ENCODE peak calls at places on chromosome 21, in four cellular contexts. E is neuronal stem cell, W is AG10803, N is cardiac fibroblast. A is an unnamed sample.

GRCh38 chr21:30146558-30147282 is 19.9 kb downstream of the CLDN17 start:
- DNase-seq in E (no peak), W (no peak), N (no peak), A (no peak)

GRCh38 chr21:45931397-45931969 is 50.1 kb upstream of the COL6A1 start:
- DNase-seq in E (no peak), W (no peak), N (no peak), A (no peak)

GRCh38 chr21:26389971-26390641 is 183.0 kb downstream of the CYYR1 start:
- DNase-seq in E (no peak), W (peak), N (peak), A (peak)

GRCh38 chr21:30620522-30620921 is at the start of gene KRTAP20-4:
- DNase-seq in E (no peak), W (no peak), N (no peak), A (no peak)

GRCh38 chr21:21003701-21004100 is 5.5 kb downstream of the NCAM2 start:
- DNase-seq in E (no peak), W (peak), N (peak), A (peak)

GRCh38 chr21:25862596-25862995 is 127.8 kb downstream of the GABPA start:
- DNase-seq in E (no peak), W (peak), N (peak), A (peak)

GRCh38 chr21:42565206-42565810 is 51.7 kb downstream of the SLC37A1 start:
- DNase-seq in E (no peak), W (no peak), N (no peak), A (no peak)

GRCh38 chr21:45982256-45982757 is 737 bp downstream of the COL6A1 start:
- DNase-seq in E (no peak), W (no peak), N (no peak), A (no peak)

GRCh38 chr21:42777757-42778344 is 101.5 kb downstream of the WDR4 start:
- DNase-seq in E (no peak), W (no peak), N (no peak), A (peak)

DNA sequence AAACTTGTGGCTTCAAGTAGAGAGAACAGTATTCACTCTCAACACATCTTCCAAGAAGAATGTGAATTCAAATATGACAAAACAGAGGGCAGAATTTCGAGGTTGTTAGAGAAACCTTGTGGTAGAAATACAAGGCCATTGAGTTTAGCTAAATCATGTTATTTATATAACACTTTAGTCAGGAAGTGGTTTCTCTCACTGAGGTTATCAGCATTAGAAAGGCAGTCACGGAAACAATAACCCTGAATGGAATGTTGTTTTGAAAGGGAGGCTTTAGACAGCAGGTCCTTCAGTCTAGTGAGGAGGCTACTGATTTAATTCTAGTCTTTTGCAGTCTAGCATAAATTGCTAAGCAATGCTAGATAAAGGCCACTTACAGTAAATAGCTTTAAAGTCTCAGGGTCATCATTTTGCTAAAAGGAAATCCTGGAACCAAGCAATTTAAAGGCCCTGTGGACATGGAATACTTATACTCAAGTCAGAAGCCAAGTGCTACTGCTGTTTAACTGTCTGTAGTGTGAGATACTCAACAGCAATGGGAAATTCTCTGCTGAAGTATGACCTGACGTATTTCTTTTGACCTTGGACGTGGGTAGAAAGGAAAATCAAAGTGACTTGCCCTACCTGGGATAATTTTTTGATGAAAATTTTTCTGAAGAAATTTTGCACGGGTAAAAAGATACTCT is 89.0 kb upstream of the CHODL start:
- DNase-seq in E (peak), W (no peak), N (peak), A (peak)
- H3K4me3 ChIP-seq in E (no peak), W (no peak), N (no peak), A (no peak)

GRCh38 chr21:35207322-35207721 is 158.2 kb upstream of the RUNX1 start:
- DNase-seq in E (no peak), W (no peak), N (no peak), A (no peak)

GRCh38 chr21:35204850-35205564 is 155.9 kb upstream of the RUNX1 start:
- DNase-seq in E (no peak), W (peak), N (peak), A (peak)

GRCh38 chr21:35208117-35208516 is 159.0 kb upstream of the RUNX1 start:
- DNase-seq in E (no peak), W (no peak), N (no peak), A (no peak)

GRCh38 chr21:35204125-35204524 is 155.0 kb upstream of the RUNX1 start:
- DNase-seq in E (no peak), W (no peak), N (peak), A (peak)

DNA sequence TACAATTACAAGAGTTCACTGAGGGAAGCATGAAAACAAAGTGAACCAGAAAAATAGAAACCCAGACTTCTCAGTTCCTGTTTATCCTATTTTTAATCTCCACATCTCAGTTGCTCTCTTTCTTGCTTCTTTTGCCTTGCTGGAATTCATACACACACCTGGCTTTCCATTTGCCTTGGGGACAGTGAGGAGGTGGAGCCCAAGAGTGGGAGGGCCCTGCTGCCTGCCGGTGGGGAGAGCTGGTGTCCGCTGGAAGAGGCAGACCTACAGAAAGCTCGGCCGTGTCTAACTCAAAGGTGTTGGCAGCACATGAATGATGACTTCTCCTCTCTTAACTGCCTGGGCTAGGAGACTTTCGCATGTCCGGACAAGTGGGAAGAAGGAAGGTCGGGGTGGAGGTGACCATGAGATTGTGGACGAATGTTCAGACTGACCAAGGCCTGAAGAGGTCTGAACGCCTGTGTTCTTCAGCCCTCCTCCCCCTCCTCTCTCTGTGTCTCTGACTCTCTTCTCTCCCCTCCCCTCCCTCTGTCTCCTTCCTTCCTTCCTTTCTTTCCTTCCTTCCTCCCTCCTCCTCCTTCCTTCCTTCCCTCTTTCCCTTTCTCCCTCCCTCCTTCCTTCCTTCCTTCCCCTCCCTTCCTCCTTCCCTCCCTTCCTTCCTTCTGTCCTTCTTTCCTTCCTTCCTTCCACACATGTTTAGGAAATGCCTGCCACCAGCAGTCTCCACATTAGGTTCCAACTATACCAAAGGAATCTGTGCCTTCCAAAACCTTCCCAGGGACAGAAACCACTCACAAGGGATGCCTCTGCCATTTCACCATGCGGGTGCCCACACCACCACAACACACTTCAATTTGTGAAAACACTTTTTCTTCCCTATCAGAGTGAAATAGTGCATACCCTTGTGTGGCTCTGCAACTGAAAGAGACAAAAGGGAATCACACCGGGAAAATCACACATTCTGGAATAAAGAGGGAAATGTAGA is 157.3 kb upstream of the RUNX1 start:
- DNase-seq in E (no peak), W (no peak), N (no peak), A (no peak)
- H3K4me3 ChIP-seq in E (no peak), W (no peak), N (no peak), A (no peak)

DNA sequence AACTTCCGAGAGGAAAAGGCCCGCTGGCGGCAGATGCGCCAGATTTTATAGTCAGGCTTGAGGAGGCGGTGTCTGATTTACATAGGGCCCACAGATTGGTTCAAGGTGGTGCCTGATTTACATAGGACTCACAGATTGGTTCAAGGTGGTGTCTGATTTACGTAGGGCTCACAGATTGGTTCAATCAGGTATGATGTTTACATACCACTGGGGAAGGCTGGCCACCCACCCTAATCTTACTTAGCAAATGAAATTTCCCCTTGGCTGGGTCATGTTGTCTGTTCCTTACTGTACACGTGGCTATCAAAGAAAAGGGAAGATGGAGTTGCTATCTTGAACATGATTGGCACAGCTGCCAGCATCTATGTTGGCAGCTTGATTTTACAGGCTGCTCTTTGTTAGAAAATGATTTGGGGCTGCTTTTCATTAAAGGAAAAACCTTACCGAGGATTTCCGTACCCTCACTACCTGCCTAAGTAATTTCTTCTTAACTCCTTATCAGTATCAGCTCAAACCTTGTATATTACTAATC is 96.3 kb downstream of the SETD4 start:
- DNase-seq in E (no peak), W (peak), N (peak), A (no peak)
- H3K4me3 ChIP-seq in E (no peak), W (no peak), N (no peak), A (no peak)

DNA sequence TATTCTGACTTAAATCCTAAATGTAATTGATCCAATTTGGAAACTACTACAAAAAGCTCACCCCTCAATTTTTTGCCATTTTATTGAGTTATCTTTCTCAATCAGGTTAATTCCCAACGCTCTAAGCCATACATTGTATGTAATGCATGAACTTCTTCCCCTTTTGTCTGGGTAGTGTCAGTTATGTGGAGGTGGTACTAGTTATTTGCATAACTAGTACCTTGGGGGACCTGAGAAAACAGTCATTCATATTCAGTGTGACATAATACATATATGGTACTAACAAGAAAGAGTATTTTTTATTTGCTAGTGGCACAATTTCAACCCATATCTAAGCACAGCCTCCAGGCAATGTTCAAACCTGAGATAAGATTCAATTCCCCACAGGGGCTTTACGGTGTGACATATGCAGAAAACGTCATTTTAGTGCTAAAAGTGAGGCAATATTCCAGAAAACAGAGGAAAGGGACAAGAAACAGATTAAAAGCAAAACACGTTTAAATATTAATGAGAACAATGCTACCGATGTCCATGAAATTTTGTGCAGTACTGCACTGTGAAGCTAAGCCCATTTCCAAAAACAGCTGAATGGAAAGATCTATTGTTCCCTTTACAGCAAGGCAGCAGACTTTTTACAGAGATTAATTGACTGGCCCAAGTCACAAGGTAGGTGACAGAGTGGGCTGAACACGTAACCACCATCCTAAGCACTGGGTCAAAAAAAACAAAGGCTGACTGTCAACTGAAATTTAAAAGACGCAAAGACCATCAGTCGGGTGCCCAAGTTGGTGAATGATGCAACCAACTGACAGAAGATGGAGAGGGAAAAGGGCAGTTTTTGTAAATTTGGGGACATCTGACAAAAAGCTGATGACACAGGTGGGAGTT is 1.4 kb downstream of the HLCS start:
- DNase-seq in E (no peak), W (no peak), N (no peak), A (no peak)
- H3K4me3 ChIP-seq in E (peak), W (peak), N (no peak), A (peak)

DNA sequence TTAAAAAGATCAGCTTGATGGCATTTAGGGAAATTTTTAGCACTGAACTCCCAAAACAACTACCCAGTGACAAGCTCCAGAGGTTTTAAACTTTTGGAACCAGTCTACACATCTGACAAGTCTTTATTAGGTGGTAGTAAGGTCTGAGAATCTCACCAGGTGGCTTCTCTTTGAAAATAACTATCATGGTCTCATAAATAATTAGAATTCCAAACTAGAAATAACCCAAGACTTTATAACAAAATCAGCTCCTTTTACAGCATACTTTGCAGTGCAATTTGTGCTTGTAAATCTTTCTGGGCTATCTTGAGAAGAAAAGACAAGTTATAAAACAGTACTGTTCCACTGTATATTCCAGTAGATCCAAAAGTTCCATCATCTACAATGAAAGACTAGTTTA is 108.7 kb downstream of the LTN1 start:
- DNase-seq in E (no peak), W (no peak), N (no peak), A (no peak)
- H3K4me3 ChIP-seq in E (peak), W (peak), N (no peak), A (no peak)

GRCh38 chr21:44816761-44817505 is 929 bp downstream of the SUMO3 start:
- DNase-seq in E (no peak), W (no peak), N (no peak), A (no peak)
- H3K4me3 ChIP-seq in E (peak), W (peak), N (peak), A (peak)

GRCh38 chr21:31922881-31923280 is 50.1 kb downstream of the HUNK start:
- DNase-seq in E (no peak), W (no peak), N (no peak), A (no peak)
- H3K4me3 ChIP-seq in E (no peak), W (no peak), N (no peak), A (no peak)

GRCh38 chr21:16587141-16587570 is 857.4 kb downstream of the USP25 start:
- DNase-seq in E (no peak), W (peak), N (peak), A (peak)
- H3K4me3 ChIP-seq in E (no peak), W (peak), N (no peak), A (no peak)